ENCODE peak calls at places on chromosomes 13 and 19, in eight cellular contexts. H, F, Z, X, N, M, J and T are unnamed samples. For H3K27me3, the result is how much of the 10 kb centered on the place peaks cover.

GRCh38 chr13:40167327-40167726 is 499.1 kb downstream of the FOXO1 start:
- DNase-seq in H (no peak), F (no peak), Z (no peak), X (no peak), N (no peak), M (no peak), J (no peak), T (no peak)

GRCh38 chr19:15255359-15255990 is 23.2 kb upstream of the EPHX3 start:
- DNase-seq in H (no peak), F (no peak), Z (no peak), X (no peak), N (no peak), M (no peak), J (no peak), T (no peak)

GRCh38 chr13:50993908-50994307 is 84.3 kb downstream of the RNASEH2B start:
- DNase-seq in H (peak), F (no peak), Z (no peak), X (no peak), N (no peak), M (no peak), J (no peak), T (no peak)

GRCh38 chr13:50376895-50377575 is 361.8 kb downstream of the KCNRG start:
- DNase-seq in H (no peak), F (no peak), Z (no peak), X (no peak), N (no peak), M (no peak), J (no peak), T (no peak)

GRCh38 chr19:46015961-46016425 is 6.9 kb downstream of the PGLYRP1 start:
- DNase-seq in H (peak), F (no peak), Z (peak), X (no peak), N (no peak), M (no peak), J (peak), T (no peak)

GRCh38 chr13:55402867-55403266 is 1737.9 kb upstream of the PRR20A start:
- DNase-seq in H (no peak), F (no peak), Z (no peak), X (no peak), N (no peak), M (no peak), J (no peak), T (no peak)

GRCh38 chr13:95553614-95554385 is 1.3 kb downstream of the CLDN10 start:
- DNase-seq in H (no peak), F (no peak), Z (peak), X (no peak), N (no peak), M (peak), J (no peak), T (peak)

GRCh38 chr19:17332677-17333581 is 1.7 kb downstream of the ANO8 start:
- DNase-seq in H (peak), F (no peak), Z (peak), X (no peak), N (no peak), M (no peak), J (no peak), T (peak)

GRCh38 chr13:93345061-93345460 is 118.5 kb downstream of the GPC6 start:
- DNase-seq in H (no peak), F (no peak), Z (no peak), X (no peak), N (no peak), M (no peak), J (no peak), T (no peak)

GRCh38 chr19:12330340-12330739 is 3.1 kb downstream of the ZNF563 start:
- DNase-seq in H (no peak), F (no peak), Z (no peak), X (no peak), N (no peak), M (no peak), J (no peak), T (no peak)

GRCh38 chr13:61277877-61278276 is 137.8 kb downstream of the PCDH20 start:
- DNase-seq in H (no peak), F (no peak), Z (no peak), X (no peak), N (no peak), M (no peak), J (no peak), T (no peak)

GRCh38 chr13:40681341-40682051 is 15.1 kb upstream of the FOXO1 start:
- DNase-seq in H (no peak), F (no peak), Z (no peak), X (no peak), N (no peak), M (no peak), J (no peak), T (no peak)

GRCh38 chr13:24984134-24984533 is 111.8 kb upstream of the PABPC3 start:
- DNase-seq in H (no peak), F (no peak), Z (no peak), X (no peak), N (no peak), M (no peak), J (no peak), T (no peak)
- H3K27me3 ChIP-seq in H (under half), F (under half), Z (under half), X (under half), N (under half), M (under half), J (under half), T (under half)

GRCh38 chr13:97328222-97328790 is 105.7 kb upstream of the RAP2A start:
- DNase-seq in H (peak), F (no peak), Z (peak), X (no peak), N (no peak), M (no peak), J (no peak), T (peak)
- H3K4me3 ChIP-seq in H (no peak), F (no peak), Z (no peak), X (no peak), N (no peak), M (no peak), J (no peak), T (no peak)

DNA sequence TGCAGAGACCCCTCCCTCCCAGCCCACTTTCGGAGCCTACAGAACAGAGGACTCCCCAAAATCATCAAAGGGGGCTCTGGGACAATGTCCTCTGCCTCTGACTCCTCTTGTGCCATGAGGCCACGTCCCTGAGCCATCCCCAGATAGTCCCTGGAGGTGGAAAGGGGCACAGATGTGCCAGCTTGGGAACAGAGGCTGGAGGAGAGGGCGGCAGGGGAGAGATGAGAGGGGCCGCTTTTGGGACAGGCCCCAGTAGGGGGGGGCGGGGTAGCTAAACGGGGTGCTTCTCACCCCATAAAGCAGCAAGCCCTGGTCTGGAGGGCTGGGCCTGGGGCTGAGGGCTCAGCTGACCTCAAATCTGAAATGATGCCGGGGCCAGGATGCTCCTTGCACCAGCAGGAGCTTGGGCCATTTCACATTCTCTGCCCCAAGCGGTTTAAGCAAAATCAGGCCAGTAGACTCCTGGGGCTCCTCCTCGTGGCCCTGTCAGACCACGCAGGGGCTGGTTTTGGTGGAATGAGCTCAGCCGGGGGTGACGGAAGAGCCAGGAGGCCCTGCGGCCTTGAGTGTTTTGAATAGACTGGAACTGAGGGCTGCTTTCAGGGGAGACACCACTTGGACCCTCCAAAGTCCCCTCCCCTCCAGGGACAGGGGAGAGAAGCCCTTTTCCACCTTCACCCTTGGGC is 27.1 kb downstream of the ONECUT3 start:
- DNase-seq in H (peak), F (no peak), Z (no peak), X (no peak), N (no peak), M (no peak), J (no peak), T (no peak)
- H3K27me3 ChIP-seq in H (under half), F (half or more), Z (half or more), X (under half), N (half or more), M (under half), J (under half), T (under half)

GRCh38 chr19:1269478-1270167 is 491 bp downstream of the CIRBP start:
- DNase-seq in H (peak), F (peak), Z (peak), X (peak), N (peak), M (peak), J (peak), T (peak)
- H3K4me3 ChIP-seq in H (peak), F (peak), Z (peak), X (peak), N (peak), M (peak), J (peak), T (peak)

GRCh38 chr19:40604647-40605200 is 3.6 kb downstream of the LTBP4 start:
- DNase-seq in H (no peak), F (no peak), Z (no peak), X (no peak), N (peak), M (peak), J (no peak), T (peak)

GRCh38 chr19:40603719-40604646 is 2.8 kb downstream of the LTBP4 start:
- DNase-seq in H (peak), F (peak), Z (peak), X (peak), N (peak), M (peak), J (peak), T (peak)

GRCh38 chr19:40607311-40607871 is 6.2 kb downstream of the LTBP4 start:
- DNase-seq in H (no peak), F (no peak), Z (no peak), X (no peak), N (peak), M (peak), J (no peak), T (no peak)

GRCh38 chr19:40603071-40603718 is 2.0 kb downstream of the LTBP4 start:
- DNase-seq in H (peak), F (no peak), Z (peak), X (no peak), N (no peak), M (no peak), J (no peak), T (peak)

DNA sequence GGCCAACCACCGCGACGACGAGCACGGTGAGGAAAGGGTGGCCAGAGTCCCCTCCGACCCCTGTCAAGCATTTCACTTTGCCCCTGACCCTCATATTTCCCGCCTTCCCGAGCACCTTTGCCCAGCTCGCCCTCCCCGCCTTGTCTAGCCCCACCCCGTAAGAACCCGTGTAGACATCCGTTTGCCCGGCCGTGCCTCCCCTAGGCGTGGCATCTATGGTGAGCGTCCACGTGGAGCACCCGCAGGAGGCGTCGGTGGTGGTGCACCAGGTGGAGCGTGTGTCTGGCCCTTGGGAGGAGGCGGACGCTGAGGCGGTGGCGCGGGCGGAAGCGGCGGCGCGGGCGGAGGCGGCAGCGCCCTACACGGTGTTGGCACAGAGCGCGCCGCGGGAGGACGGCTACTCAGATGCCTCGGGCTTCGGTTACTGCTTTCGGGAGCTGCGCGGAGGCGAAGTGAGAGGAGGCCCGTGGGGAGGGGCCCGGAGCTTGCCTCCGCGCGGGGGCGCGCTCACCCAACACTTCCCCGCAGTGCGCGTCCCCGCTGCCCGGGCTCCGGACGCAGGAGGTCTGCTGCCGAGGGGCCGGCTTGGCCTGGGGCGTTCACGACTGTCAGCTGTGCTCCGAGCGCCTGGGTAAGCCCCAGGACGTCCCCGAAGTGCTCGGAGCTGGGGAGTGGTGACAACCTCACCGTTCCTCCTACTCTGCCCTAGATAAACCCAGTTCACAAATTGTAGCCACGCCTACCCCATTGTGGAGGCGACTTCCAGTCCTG is 4.2 kb downstream of the LTBP4 start:
- DNase-seq in H (peak), F (peak), Z (peak), X (peak), N (peak), M (peak), J (peak), T (peak)
- H3K27me3 ChIP-seq in H (under half), F (under half), Z (under half), X (under half), N (under half), M (under half), J (under half), T (under half)

GRCh38 chr13:48977973-48978372 is 2.3 kb downstream of the FNDC3A start:
- DNase-seq in H (peak), F (no peak), Z (no peak), X (no peak), N (no peak), M (no peak), J (no peak), T (peak)
- H3K4me3 ChIP-seq in H (peak), F (peak), Z (peak), X (peak), N (peak), M (peak), J (peak), T (no peak)

GRCh38 chr19:30689474-30689873 is 317.3 kb downstream of the ZNF536 start:
- DNase-seq in H (no peak), F (no peak), Z (no peak), X (no peak), N (no peak), M (no peak), J (no peak), T (no peak)
- H3K27me3 ChIP-seq in H (half or more), F (under half), Z (half or more), X (under half), N (under half), M (under half), J (under half), T (under half)

GRCh38 chr13:112617754-112618375 is 29.9 kb upstream of the TUBGCP3 start:
- DNase-seq in H (no peak), F (no peak), Z (no peak), X (no peak), N (no peak), M (no peak), J (no peak), T (no peak)

GRCh38 chr13:112618501-112618900 is 30.5 kb upstream of the TUBGCP3 start:
- DNase-seq in H (no peak), F (no peak), Z (no peak), X (no peak), N (no peak), M (no peak), J (no peak), T (no peak)

GRCh38 chr13:112623051-112623711 is 35.2 kb upstream of the TUBGCP3 start:
- DNase-seq in H (no peak), F (no peak), Z (no peak), X (no peak), N (no peak), M (no peak), J (no peak), T (no peak)

GRCh38 chr13:112622375-112622774 is 34.4 kb upstream of the TUBGCP3 start:
- DNase-seq in H (no peak), F (no peak), Z (no peak), X (no peak), N (no peak), M (no peak), J (no peak), T (no peak)

GRCh38 chr13:112619730-112620639 is 32.0 kb upstream of the TUBGCP3 start:
- DNase-seq in H (no peak), F (no peak), Z (peak), X (no peak), N (no peak), M (no peak), J (no peak), T (peak)
- H3K4me3 ChIP-seq in H (no peak), F (no peak), Z (peak), X (no peak), N (no peak), M (no peak), J (no peak), T (no peak)

DNA sequence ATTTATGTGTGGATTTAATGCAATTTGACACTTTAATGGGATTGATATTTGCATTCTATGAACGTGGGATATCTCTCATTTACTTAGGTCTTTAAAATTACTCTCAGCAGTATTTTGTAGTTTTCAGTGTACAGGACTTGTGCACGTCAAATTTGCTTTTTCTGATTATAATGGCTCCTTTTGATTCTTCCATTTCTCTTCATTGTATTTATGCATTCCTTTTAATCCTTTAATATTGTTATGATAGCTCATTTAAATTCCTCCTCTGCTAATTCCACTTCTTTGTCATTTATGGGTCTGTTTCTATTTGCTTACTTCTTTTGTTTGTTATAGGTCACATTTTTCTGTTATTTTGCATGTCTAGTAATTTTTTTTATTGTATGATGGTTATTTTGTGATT is 226.6 kb downstream of the ATP8A2 start:
- DNase-seq in H (no peak), F (no peak), Z (no peak), X (no peak), N (no peak), M (no peak), J (no peak), T (no peak)
- H3K27me3 ChIP-seq in H (under half), F (under half), Z (under half), X (under half), N (under half), M (under half), J (under half), T (under half)

DNA sequence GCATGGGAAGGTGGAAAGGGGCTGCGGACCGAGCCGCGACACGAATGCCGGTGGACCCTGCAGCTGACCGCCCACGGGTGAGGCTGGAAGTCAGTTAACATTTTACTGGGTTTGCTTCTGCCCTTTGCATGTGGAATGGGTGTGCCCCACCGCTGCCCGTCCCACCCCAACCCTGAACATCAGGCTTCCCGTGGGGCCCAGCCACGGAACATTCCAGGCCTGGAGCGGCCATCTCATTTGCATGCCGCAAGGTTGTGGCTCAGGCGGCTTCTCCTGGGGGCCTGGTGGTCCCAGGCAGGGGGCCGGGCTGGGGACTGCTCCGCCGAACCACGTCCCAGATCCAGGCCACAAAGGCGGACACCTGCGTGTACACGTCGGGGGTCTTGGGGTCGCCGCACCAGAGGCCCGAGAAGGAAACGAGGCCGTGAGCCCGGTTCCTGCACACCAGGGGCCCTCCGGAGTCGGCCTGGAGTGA is 9.3 kb downstream of the FSTL3 start:
- DNase-seq in H (no peak), F (no peak), Z (no peak), X (no peak), N (no peak), M (no peak), J (no peak), T (no peak)
- H3K4me3 ChIP-seq in H (no peak), F (no peak), Z (no peak), X (no peak), N (no peak), M (no peak), J (no peak), T (no peak)